ENCODE peak calls at places on chromosomes 16 and 17, in five cellular contexts. D is suprapubic skin, N is stomach, A is esophagus muscularis mucosa, X is tibial nerve. M is an unnamed sample.
A peak's percentile ranks its signal among the peaks of the same experiment; 100 is the strongest.

GRCh38 chr16:57672416-57672815 is 4.3 kb downstream of the ADGRG3 start:
- DNase-seq in D (no peak), N (no peak), A (no peak), X (no peak), M (no peak)

GRCh38 chr17:14688134-14688533 is 387.3 kb downstream of the HS3ST3B1 start:
- DNase-seq in D (no peak), N (no peak), A (no peak), X (no peak), M (no peak)

GRCh38 chr17:65039349-65039988 is 17.1 kb downstream of the GNA13 start:
- DNase-seq in D (no peak), N (no peak), A (no peak), X (no peak), M (no peak)

GRCh38 chr17:21282231-21282630 is 2.3 kb upstream of the MAP2K3 start:
- DNase-seq in D (no peak), N (no peak), A (no peak), X (no peak), M (peak; percentile 83)

GRCh38 chr16:19135896-19136438 is 22.2 kb downstream of the ITPRIPL2 start:
- DNase-seq in D (no peak), N (peak; percentile 36), A (no peak), X (no peak), M (peak; percentile 70)

GRCh38 chr16:57756424-57757325 is 21.1 kb downstream of the KATNB1 start:
- DNase-seq in D (no peak), N (no peak), A (no peak), X (no peak), M (no peak)

GRCh38 chr17:36888236-36888957 is 48.9 kb upstream of the LHX1 start:
- DNase-seq in D (no peak), N (no peak), A (no peak), X (no peak), M (no peak)

GRCh38 chr16:78065344-78065743 is 34.1 kb upstream of the WWOX start:
- DNase-seq in D (no peak), N (no peak), A (no peak), X (no peak), M (no peak)

GRCh38 chr17:44797809-44798208 is 32.3 kb downstream of the GJC1 start:
- DNase-seq in D (no peak), N (no peak), A (no peak), X (no peak), M (peak; percentile 82)

GRCh38 chr16:81410643-81411235 is 33.9 kb upstream of the CMIP start:
- DNase-seq in D (no peak), N (no peak), A (no peak), X (no peak), M (no peak)

GRCh38 chr16:30958164-30959083 is 870 bp downstream of the SETD1A start:
- DNase-seq in D (no peak), N (peak; percentile 56), A (no peak), X (no peak), M (no peak)

GRCh38 chr17:65283704-65284103 is 146.5 kb downstream of the RGS9 start:
- DNase-seq in D (no peak), N (no peak), A (no peak), X (no peak), M (no peak)

GRCh38 chr17:40025991-40026815 is 11.0 kb downstream of the CSF3 start:
- DNase-seq in D (no peak), N (no peak), A (no peak), X (no peak), M (no peak)

GRCh38 chr17:30600830-30601494 is 123.8 kb downstream of the GOSR1 start:
- DNase-seq in D (no peak), N (no peak), A (no peak), X (no peak), M (no peak)

GRCh38 chr17:4782652-4783051 is 3.5 kb downstream of the VMO1 start:
- DNase-seq in D (no peak), N (no peak), A (no peak), X (no peak), M (no peak)

DNA sequence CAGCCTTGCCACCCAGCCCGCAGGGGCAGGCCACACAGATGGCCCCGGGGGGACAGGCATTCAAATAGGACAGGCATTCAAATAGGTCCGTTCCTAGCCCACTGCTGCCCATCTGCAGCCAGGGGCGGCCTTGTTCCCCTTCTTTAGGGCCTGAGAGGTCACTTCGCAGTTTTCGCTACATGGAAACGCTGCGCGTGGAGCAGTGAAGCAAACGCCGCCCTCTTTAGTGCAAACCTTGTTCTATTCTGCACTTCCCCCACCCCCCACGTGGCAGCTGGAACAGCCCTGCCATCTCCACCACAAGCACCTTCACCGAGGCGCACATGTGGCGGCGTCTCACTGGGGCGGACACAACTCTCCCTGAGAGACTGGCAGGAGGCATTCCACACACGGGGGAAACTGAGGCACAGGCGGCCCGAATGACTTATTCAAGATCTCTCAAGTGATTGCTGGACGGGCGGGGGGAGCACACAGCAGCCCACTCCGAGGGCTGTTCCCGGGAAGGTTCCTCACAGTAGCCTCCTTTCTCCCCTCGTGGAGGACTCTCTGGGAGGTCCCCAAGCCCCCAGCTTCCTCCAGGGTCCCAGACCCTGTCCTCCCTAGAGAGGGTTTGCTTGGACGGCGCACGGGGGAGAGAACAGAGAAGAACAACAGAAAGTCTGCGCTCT is 26.4 kb downstream of the FA2H start:
- DNase-seq in D (no peak), N (no peak), A (no peak), X (no peak), M (no peak)
- H3K4me1 ChIP-seq in D (peaks cover 9% of the 10 kb centered on the region), N (peaks cover 10% of the 10 kb centered on the region), A (peaks cover 12% of the 10 kb centered on the region), X (no peaks in the 10 kb centered on the region), M (peaks cover 9% of the 10 kb centered on the region)

GRCh38 chr16:11729787-11730186 is 12.9 kb downstream of the TXNDC11 start:
- DNase-seq in D (no peak), N (no peak), A (no peak), X (no peak), M (no peak)
- TF ChIP-seq EP300 in D (no peak), N (no peak), A (no peak), X (no peak), M (no peak)

DNA sequence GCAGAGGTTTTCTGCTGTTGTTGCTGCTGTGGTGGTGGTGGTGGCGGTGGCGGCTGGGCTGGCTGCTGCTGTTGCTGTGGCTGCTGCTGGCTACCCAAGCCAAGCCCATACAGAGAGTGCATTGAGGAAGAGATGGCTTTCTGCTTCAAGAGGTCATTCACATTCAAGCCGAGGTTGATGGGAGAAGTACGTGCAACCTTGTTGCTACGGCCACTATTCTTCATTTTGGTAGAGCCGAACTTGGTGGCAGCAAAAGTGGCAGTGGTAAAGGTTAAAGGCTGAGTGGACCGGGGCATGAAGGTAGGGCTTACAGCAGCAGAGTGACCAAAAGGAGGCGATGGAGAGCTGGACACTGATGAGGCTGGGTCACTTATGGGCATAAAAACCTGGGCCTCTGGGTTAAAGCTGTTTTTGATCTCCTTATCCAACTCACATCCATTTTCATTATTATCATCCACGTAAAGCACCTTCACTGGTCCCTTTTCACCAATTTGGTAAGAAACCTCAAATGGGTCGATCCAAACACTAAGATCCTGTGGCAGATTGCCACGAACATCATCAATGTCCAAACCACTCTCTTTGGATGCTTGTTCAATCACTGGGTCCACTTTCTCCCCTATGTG is 2.8 kb downstream of the TOB1 start:
- DNase-seq in D (no peak), N (peak; percentile 59), A (peak; percentile 90), X (no peak), M (peak; percentile 79)
- TF ChIP-seq POLR2A in D (no peak), N (no peak), A (no peak), X (no peak), M (no peak)

GRCh38 chr16:70709961-70710360 is 24.1 kb upstream of the MTSS2 start:
- DNase-seq in D (no peak), N (no peak), A (no peak), X (no peak), M (no peak)
- H3K4me1 ChIP-seq in D (peaks cover 53% of the 10 kb centered on the region), N (peaks cover 33% of the 10 kb centered on the region), A (peaks cover 93% of the 10 kb centered on the region), X (no peaks in the 10 kb centered on the region), M (no peaks in the 10 kb centered on the region)

GRCh38 chr16:85565796-85566501 is 47.2 kb upstream of the GSE1 start:
- DNase-seq in D (no peak), N (no peak), A (no peak), X (no peak), M (no peak)

GRCh38 chr16:85568519-85568918 is 44.6 kb upstream of the GSE1 start:
- DNase-seq in D (no peak), N (peak; percentile 73), A (no peak), X (no peak), M (no peak)

GRCh38 chr16:85565340-85565739 is 47.8 kb upstream of the GSE1 start:
- DNase-seq in D (no peak), N (no peak), A (no peak), X (no peak), M (no peak)

GRCh38 chr16:85567101-85567866 is 45.8 kb upstream of the GSE1 start:
- DNase-seq in D (no peak), N (no peak), A (no peak), X (no peak), M (no peak)

GRCh38 chr16:85566502-85567100 is 46.5 kb upstream of the GSE1 start:
- DNase-seq in D (no peak), N (no peak), A (no peak), X (no peak), M (no peak)
- TF ChIP-seq EP300 in D (no peak), N (no peak), A (no peak), X (no peak), M (no peak)